ENCODE peak calls at places on chromosomes 4 and X, in five cellular contexts. Z is left cardiac atrium; W is stimulated activated CD4-positive, alpha-beta T cell treated with anti-CD3 and anti-CD28 coated beads, Interleukin-12 subunit alpha, Interleukin-12 subunit beta, amount 100 ng/mL, for 48 hours; P is lower leg skin; D is spleen. O is an unnamed sample.

GRCh38 chr4:3342182-3342854 is 49.5 kb downstream of the RGS12 start:
- DNase-seq in D (no peak), W (peak; percentile 22), Z (no peak), P (peak; percentile 11), O (no peak)

GRCh38 chrX:136865270-136866168 is 15.0 kb downstream of the RBMX start:
- DNase-seq in D (no peak), W (no peak), P (no peak), Z (no peak), O (no peak)

GRCh38 chrX:85828771-85829170 is 218.6 kb downstream of the CHM start:
- DNase-seq in W (no peak), P (no peak), D (no peak), Z (no peak), O (no peak)

GRCh38 chr4:44118971-44119680 is 329.5 kb downstream of the KCTD8 start:
- DNase-seq in D (no peak), P (no peak), W (no peak), Z (no peak), O (no peak)

GRCh38 chr4:81215936-81216335 is 914 bp upstream of the PRKG2 start:
- DNase-seq in Z (no peak), P (no peak), W (no peak), D (no peak), O (no peak)

GRCh38 chrX:23637187-23637586 is 30.1 kb upstream of the PRDX4 start:
- DNase-seq in Z (no peak), D (no peak), P (no peak), W (no peak), O (no peak)

GRCh38 chrX:10636337-10636736 is 16.0 kb upstream of the MID1 start:
- DNase-seq in W (no peak), D (no peak), Z (peak; percentile 22), P (peak; percentile 22), O (peak; percentile 16)

GRCh38 chr4:128904821-128905220 is 95.3 kb downstream of the JADE1 start:
- DNase-seq in D (no peak), W (no peak), P (no peak), Z (no peak), O (no peak)

GRCh38 chr4:3353747-3354454 is 61.1 kb downstream of the RGS12 start:
- DNase-seq in Z (no peak), P (no peak), D (no peak), W (no peak), O (no peak)

GRCh38 chrX:11998944-11999343 is 139.3 kb upstream of the FRMPD4 start:
- DNase-seq in D (no peak), Z (no peak), W (no peak), P (no peak), O (no peak)

GRCh38 chr4:168866635-168867034 is 143.4 kb downstream of the CBR4 start:
- DNase-seq in W (no peak), Z (no peak), D (no peak), P (no peak), O (no peak)